ENCODE peak calls at places on chromosomes 7 and 10, in nine cellular contexts. X, U, D, R, G, S, M, N and Y are unnamed samples.
A peak's percentile ranks its signal among the peaks of the same experiment; 100 is the strongest.

GRCh38 chr7:84914598-84914997 is 272.3 kb downstream of the SEMA3D start:
- DNase-seq in X (no peak), U (no peak), D (no peak), R (no peak), G (no peak), S (peak; percentile 30), M (no peak), N (no peak), Y (no peak)

GRCh38 chr7:120865191-120865976 is 7.4 kb upstream of the TSPAN12 start:
- DNase-seq in X (no peak), U (no peak), D (no peak), R (no peak), G (no peak), S (no peak), M (no peak), N (no peak), Y (no peak)

GRCh38 chr7:148255333-148255732 is 335.2 kb upstream of the C7orf33 start:
- DNase-seq in X (no peak), U (no peak), D (no peak), R (no peak), G (no peak), S (no peak), M (no peak), N (no peak), Y (no peak)

GRCh38 chr10:99612167-99612831 is 7.9 kb downstream of the SLC25A28 start:
- DNase-seq in X (no peak), U (no peak), D (peak; percentile 61), R (no peak), G (no peak), S (peak; percentile 63), M (no peak), N (peak; percentile 77), Y (no peak)

GRCh38 chr10:97475936-97476594 is 22.2 kb downstream of the MMS19 start:
- DNase-seq in X (no peak), U (no peak), D (no peak), R (no peak), G (no peak), S (no peak), M (no peak), N (no peak), Y (no peak)

GRCh38 chr7:49187543-49188268 is 263.4 kb downstream of the CDC14C start:
- DNase-seq in X (no peak), U (no peak), D (no peak), R (no peak), G (no peak), S (no peak), M (no peak), N (no peak), Y (no peak)

GRCh38 chr10:52677087-52677486 is 95.5 kb downstream of the MBL2 start:
- DNase-seq in X (no peak), U (no peak), D (no peak), R (no peak), G (no peak), S (no peak), M (no peak), N (no peak), Y (no peak)

GRCh38 chr10:1739751-1740150 is 2.4 kb upstream of the ADARB2 start:
- DNase-seq in X (no peak), U (no peak), D (no peak), R (no peak), G (no peak), S (no peak), M (no peak), N (no peak), Y (no peak)

GRCh38 chr10:1559311-1559710 is 178.0 kb downstream of the ADARB2 start:
- DNase-seq in X (no peak), U (peak; percentile 39), D (no peak), R (no peak), G (no peak), S (no peak), M (peak; percentile 43), N (no peak), Y (no peak)

GRCh38 chr7:158695726-158696452 is 8.7 kb downstream of the NCAPG2 start:
- DNase-seq in X (no peak), U (peak; percentile 83), D (peak; percentile 23), R (peak; percentile 49), G (peak; percentile 72), S (peak; percentile 35), M (no peak), N (peak; percentile 62), Y (peak; percentile 67)

GRCh38 chr7:44999245-45000095 is 531 bp upstream of the CCM2 start:
- DNase-seq in X (peak; percentile 96), U (peak; percentile 100), D (peak; percentile 88), R (peak; percentile 99), G (peak; percentile 100), S (peak; percentile 97), M (peak; percentile 100), N (peak; percentile 99), Y (peak; percentile 97)
- TF ChIP-seq EP300 in X (no peak), U (no peak), D (peak; percentile 10), R (no peak), G (no peak), S (no peak), M (no peak), N (peak; percentile 11), Y (no peak)

GRCh38 chr10:114400091-114400490 is 4.2 kb downstream of the AFAP1L2 start:
- DNase-seq in X (no peak), U (peak; percentile 63), D (no peak), R (no peak), G (peak; percentile 72), S (no peak), M (no peak), N (no peak), Y (no peak)
- H3K27me3 ChIP-seq in X (peaks cover 12% of the 10 kb centered on the region), U (peaks cover 5% of the 10 kb centered on the region), D (peaks cover 21% of the 10 kb centered on the region), R (peaks cover 20% of the 10 kb centered on the region), G (no peaks in the 10 kb centered on the region), S (peaks cover 74% of the 10 kb centered on the region), M (peaks cover 5% of the 10 kb centered on the region), N (peaks cover 46% of the 10 kb centered on the region), Y (no peaks in the 10 kb centered on the region)

GRCh38 chr10:50648089-50648934 is 24.6 kb upstream of the SGMS1 start:
- DNase-seq in X (no peak), U (no peak), D (no peak), R (no peak), G (no peak), S (no peak), M (no peak), N (no peak), Y (no peak)
- TF ChIP-seq EP300 in X (no peak), U (no peak), D (no peak), R (no peak), G (no peak), S (no peak), M (no peak), N (no peak), Y (no peak)

DNA sequence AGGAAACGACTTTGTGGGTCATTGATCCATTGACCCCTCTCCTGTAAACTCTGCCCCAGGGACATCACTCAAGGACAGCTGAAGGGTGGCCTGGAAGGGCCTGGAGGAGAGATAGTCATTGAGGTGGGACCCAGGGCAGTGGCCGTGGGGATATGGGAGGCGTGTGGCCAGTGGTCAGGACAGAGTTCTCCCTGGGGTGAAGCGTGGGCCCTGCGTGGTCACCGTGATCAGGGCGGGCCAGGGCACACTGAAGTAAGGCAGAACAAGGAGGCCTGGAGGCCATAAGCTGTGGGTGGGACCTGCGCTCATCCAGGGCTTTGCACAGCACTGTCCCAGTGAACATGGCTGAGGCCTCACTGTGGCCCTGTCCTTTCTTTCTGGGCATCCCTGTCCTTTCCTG is 177.9 kb downstream of the ZNF248 start:
- DNase-seq in X (no peak), U (no peak), D (no peak), R (no peak), G (no peak), S (no peak), M (no peak), N (no peak), Y (no peak)
- H3K27me3 ChIP-seq in X (no peaks in the 10 kb centered on the region), U (no peaks in the 10 kb centered on the region), D (no peaks in the 10 kb centered on the region), R (no peaks in the 10 kb centered on the region), G (no peaks in the 10 kb centered on the region), S (no peaks in the 10 kb centered on the region), M (no peaks in the 10 kb centered on the region), N (no peaks in the 10 kb centered on the region), Y (no peaks in the 10 kb centered on the region)